ENCODE peak calls at places on chromosomes 1 and 21, in nine cellular contexts. D is A549, M is colonic mucosa, F is pancreas, B is mammary epithelial cell, Z is PC-3, P is transverse colon, O is breast epithelium, A is RWPE1. G is an unnamed sample.

GRCh38 chr1:80083892-80084291 is 1077.4 kb upstream of the ADGRL4 start:
- DNase-seq in D (no peak), M (no peak), F (no peak), B (no peak), Z (peak; percentile 80), P (no peak), O (no peak), A (no peak), G (no peak)

GRCh38 chr1:172176206-172176605 is 244.3 kb upstream of the C1orf105 start:
- DNase-seq in D (no peak), M (no peak), F (no peak), B (no peak), Z (no peak), P (no peak), O (no peak), A (no peak), G (no peak)

GRCh38 chr1:36991551-36991950 is 42.8 kb downstream of the GRIK3 start:
- DNase-seq in D (no peak), M (no peak), F (no peak), B (no peak), Z (no peak), P (no peak), O (peak; percentile 31), A (no peak), G (no peak)

GRCh38 chr1:162420120-162420519 is 8.2 kb upstream of the SH2D1B start:
- DNase-seq in D (no peak), M (no peak), F (no peak), B (no peak), Z (no peak), P (no peak), O (no peak), A (no peak), G (no peak)

GRCh38 chr1:214581785-214582184 is 21.2 kb upstream of the CENPF start:
- DNase-seq in D (peak; percentile 47), M (no peak), F (peak; percentile 4), B (peak; percentile 93), Z (peak; percentile 99), P (no peak), O (peak; percentile 53), A (peak; percentile 81), G (peak; percentile 36)

GRCh38 chr1:19514391-19514831 is 29.1 kb upstream of the CAPZB start:
- DNase-seq in D (no peak), M (peak; percentile 32), F (no peak), B (no peak), Z (no peak), P (peak; percentile 22), O (no peak), A (no peak), G (peak; percentile 58)

GRCh38 chr1:225694151-225694603 is 41.3 kb upstream of the ENAH start:
- DNase-seq in D (peak; percentile 26), M (peak; percentile 53), F (peak; percentile 75), B (no peak), Z (no peak), P (no peak), O (no peak), A (no peak), G (no peak)

GRCh38 chr1:95733671-95734070 is 499.7 kb downstream of the RWDD3 start:
- DNase-seq in D (no peak), M (no peak), F (no peak), B (no peak), Z (no peak), P (no peak), O (no peak), A (no peak), G (no peak)

GRCh38 chr1:41359211-41360073 is 1.8 kb upstream of the FOXO6 start:
- DNase-seq in D (no peak), M (peak; percentile 19), F (no peak), B (no peak), Z (no peak), P (no peak), O (no peak), A (no peak), G (no peak)

GRCh38 chr1:35481229-35481628 is 76.0 kb downstream of the KIAA0319L start:
- DNase-seq in D (no peak), M (no peak), F (no peak), B (no peak), Z (no peak), P (no peak), O (no peak), A (no peak), G (no peak)

GRCh38 chr1:48878191-48878940 is 101.7 kb upstream of the BEND5 start:
- DNase-seq in D (peak; percentile 47), M (no peak), F (no peak), B (peak; percentile 92), Z (peak; percentile 93), P (no peak), O (no peak), A (peak; percentile 67), G (no peak)

GRCh38 chr1:151290709-151291303 is 8.7 kb downstream of the ZNF687 start:
- DNase-seq in D (no peak), M (no peak), F (no peak), B (no peak), Z (no peak), P (no peak), O (no peak), A (no peak), G (no peak)

GRCh38 chr1:151289991-151290708 is 8.1 kb downstream of the ZNF687 start:
- DNase-seq in D (no peak), M (no peak), F (no peak), B (no peak), Z (no peak), P (no peak), O (no peak), A (no peak), G (no peak)

GRCh38 chr1:151294748-151295462 is 12.8 kb downstream of the ZNF687 start:
- DNase-seq in D (no peak), M (no peak), F (no peak), B (no peak), Z (no peak), P (no peak), O (no peak), A (no peak), G (no peak)

GRCh38 chr1:151293093-151293492 is 11.0 kb downstream of the ZNF687 start:
- DNase-seq in D (no peak), M (no peak), F (no peak), B (no peak), Z (no peak), P (no peak), O (no peak), A (no peak), G (no peak)

DNA sequence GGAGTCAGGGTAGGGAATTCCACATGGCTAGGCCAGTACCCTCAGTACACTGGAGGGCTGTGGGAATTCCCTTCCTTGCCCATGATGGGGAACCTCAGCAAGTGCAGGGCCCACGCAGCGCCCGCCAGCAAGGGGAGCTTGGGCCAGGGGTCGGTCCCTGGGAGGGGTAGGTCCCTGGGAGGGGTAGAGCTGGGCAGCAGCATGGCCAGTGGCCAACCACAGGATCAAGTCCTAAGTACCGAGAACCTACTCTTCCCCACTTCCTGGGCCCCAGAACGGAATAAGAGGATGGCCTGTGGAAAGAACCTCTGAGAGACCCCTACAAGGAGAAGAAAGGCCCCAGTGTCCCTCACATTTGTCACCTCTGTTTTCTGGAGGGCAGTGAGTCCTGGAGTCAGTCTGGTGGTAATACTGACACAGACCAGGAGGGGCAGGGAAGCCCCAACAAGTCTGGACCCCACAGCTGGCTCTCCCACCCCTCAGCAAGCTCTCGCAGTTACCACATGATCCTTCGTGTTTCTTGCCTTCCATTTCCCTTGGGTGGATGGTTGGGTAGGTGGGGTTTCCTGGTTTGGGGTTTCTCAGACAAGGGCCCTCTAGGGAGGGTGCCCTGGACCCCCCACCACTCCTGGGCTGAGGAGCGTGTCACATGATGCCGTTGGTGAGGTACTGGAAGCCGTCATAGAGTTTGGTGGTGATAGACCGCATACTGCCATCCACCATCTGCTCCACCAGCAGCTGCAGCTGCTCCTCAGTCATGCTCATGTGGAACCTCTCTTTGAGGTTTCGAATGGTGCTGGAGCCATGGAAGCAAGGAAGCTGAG is 10.3 kb downstream of the ZNF687 start:
- DNase-seq in D (no peak), M (no peak), F (no peak), B (no peak), Z (no peak), P (no peak), O (no peak), A (no peak), G (no peak)
- TF ChIP-seq CTCF in D (no peak), M (no peak), F (no peak), B (no peak), Z (peak; percentile 9), P (no peak), O (no peak), A (no peak), G (no peak)

GRCh38 chr1:209742409-209743144 is 13.3 kb upstream of the TRAF3IP3 start:
- DNase-seq in D (no peak), M (no peak), F (no peak), B (no peak), Z (no peak), P (no peak), O (no peak), A (no peak), G (peak; percentile 46)
- H3K27ac ChIP-seq in D (no peak overlapping the region), M (no peak overlapping the region), F (peak overlapping the region; percentile 39), B (no peak overlapping the region), Z (no peak overlapping the region), P (peak overlapping the region; percentile 39), O (peak overlapping the region; percentile 26), A (no peak overlapping the region), G (peak overlapping the region; percentile 49)

DNA sequence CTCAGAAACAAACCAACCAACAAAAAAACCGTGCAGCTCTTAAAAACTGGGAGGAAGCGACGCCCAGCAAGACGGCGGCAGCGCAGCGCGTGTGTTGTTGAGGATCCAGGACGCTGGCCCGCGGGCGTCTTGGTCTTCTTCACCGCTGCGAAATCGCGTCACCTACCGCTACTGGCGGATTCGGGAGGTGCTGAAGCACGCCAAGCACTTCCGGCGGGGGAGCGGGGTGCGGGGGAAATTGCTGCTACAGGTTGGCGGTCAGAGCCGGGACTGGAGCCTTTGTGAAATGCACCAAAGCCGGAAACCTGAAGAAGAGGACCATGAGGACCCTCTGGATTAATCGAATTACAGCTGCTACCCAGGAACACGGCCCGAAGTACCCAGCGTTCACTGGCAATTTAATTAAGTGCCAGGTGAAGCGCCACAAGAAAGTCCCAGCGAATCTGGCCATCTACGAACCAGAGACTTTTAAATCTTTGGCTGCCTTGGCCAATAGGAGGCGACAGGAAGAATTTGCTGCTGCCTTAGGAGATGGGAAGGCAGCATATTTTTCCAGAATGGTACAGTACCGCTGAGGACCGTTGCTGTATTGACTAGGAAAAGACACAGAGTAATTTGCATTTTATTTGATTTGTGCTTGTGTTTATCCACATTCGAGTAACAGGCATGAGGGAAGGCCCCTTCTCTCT is 11.9 kb upstream of the RIPPLY3 start:
- DNase-seq in D (no peak), M (no peak), F (no peak), B (no peak), Z (no peak), P (no peak), O (no peak), A (no peak), G (no peak)
- TF ChIP-seq CTCF in D (no peak), M (no peak), F (no peak), B (no peak), Z (peak; percentile 21), P (no peak), O (no peak), A (no peak), G (no peak)

DNA sequence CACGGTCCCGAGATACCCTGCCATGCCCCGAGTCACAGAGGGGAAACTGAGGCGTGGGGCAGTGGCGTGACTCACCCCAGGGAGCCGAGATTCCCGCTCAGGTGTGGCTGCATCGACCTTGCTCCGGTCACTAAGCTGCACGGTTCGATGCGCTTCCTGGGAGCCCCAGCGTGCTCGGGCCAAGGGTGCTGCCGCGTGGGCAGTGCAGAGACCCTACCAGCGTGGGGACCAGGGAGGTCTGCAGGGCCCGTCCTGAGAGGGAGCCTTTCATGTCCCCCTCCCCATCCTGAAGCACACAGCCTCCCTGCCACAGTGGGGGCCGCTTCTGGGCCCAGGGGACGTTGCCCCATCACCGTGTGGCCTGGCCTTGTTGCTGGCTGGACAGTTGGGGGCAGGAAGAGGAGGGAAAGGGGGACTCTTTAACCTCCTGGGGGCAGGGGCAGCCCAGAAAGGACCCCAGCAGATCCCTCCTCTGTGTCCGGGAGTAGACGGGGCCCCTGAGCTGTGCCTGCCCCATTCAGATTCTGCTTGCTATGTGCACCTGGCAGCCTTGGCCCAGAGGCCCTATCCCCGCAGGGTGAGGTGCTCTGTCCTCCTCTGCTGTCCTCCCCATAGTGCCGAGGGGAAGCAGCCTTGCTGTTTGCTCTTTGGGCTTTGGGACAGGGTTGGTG is 52.3 kb downstream of the COL18A1 start:
- DNase-seq in D (no peak), M (no peak), F (no peak), B (no peak), Z (no peak), P (no peak), O (no peak), A (no peak), G (no peak)
- H3K27ac ChIP-seq in D (no peak overlapping the region), M (no peak overlapping the region), F (no peak overlapping the region), B (no peak overlapping the region), Z (no peak overlapping the region), P (no peak overlapping the region), O (peak overlapping the region; percentile 7), A (no peak overlapping the region), G (no peak overlapping the region)